ENCODE peak calls at places on chromosomes 11 and 22, in four cellular contexts. W is fibroblast of lung, P is AG10803, Z is kidney. H is an unnamed sample.

GRCh38 chr22:42869463-42869862 is 12.4 kb upstream of the ARFGAP3 start:
- DNase-seq in W (no peak), Z (no peak), P (no peak), H (no peak)

GRCh38 chr11:1083621-1084551 is 9.2 kb downstream of the MUC2 start:
- DNase-seq in P (no peak), W (no peak), Z (peak), H (no peak)

GRCh38 chr22:38218661-38219331 is 17.0 kb downstream of the MAFF start:
- DNase-seq in P (peak), Z (peak), W (peak), H (peak)

GRCh38 chr22:30144391-30144790 is 64.1 kb downstream of the HORMAD2 start:
- DNase-seq in P (no peak), Z (no peak), W (no peak), H (no peak)

GRCh38 chr11:134429104-134429503 is 17.1 kb upstream of the B3GAT1 start:
- DNase-seq in W (no peak), Z (no peak), P (no peak), H (no peak)

GRCh38 chr11:32584921-32585320 is 1.3 kb downstream of the EIF3M start:
- DNase-seq in P (no peak), W (peak), Z (no peak), H (no peak)

GRCh38 chr11:12581923-12582322 is 92.3 kb upstream of the TEAD1 start:
- DNase-seq in P (peak), Z (peak), W (peak), H (peak)

GRCh38 chr11:129769059-129769458 is 46.6 kb upstream of the TMEM45B start:
- DNase-seq in Z (no peak), P (no peak), W (no peak), H (no peak)

GRCh38 chr22:17769013-17769715 is 5.1 kb downstream of the BID start:
- DNase-seq in P (no peak), Z (no peak), W (no peak), H (no peak)

GRCh38 chr11:78219493-78220217 is 30.9 kb downstream of the USP35 start:
- DNase-seq in Z (no peak), W (no peak), P (no peak), H (no peak)

GRCh38 chr11:71333473-71333872 is 81.1 kb upstream of the SHANK2 start:
- DNase-seq in P (no peak), Z (peak), W (no peak), H (no peak)

GRCh38 chr11:90242894-90243416 is 20.1 kb upstream of the CHORDC1 start:
- DNase-seq in P (no peak), W (no peak), Z (no peak), H (no peak)

GRCh38 chr11:29914203-29914930 is 102.5 kb downstream of the KCNA4 start:
- DNase-seq in Z (no peak), P (peak), W (no peak), H (no peak)

GRCh38 chr22:29719894-29720645 is at the start of gene CABP7:
- DNase-seq in Z (no peak), P (no peak), W (no peak), H (no peak)

GRCh38 chr11:117221775-117222517 is 9.9 kb downstream of the PCSK7 start:
- DNase-seq in W (no peak), Z (peak), P (peak), H (peak)

GRCh38 chr11:35892166-35892565 is 51.7 kb upstream of the LDLRAD3 start:
- DNase-seq in Z (no peak), W (peak), P (no peak), H (peak)

GRCh38 chr11:57903441-57904123 is 120.1 kb upstream of the OR9Q1 start:
- DNase-seq in P (peak), W (peak), Z (peak), H (no peak)

GRCh38 chr11:48090174-48090573 is 109.8 kb downstream of the PTPRJ start:
- DNase-seq in P (no peak), W (no peak), Z (no peak), H (no peak)

GRCh38 chr22:42396621-42397331 is 35.4 kb downstream of the NFAM1 start:
- DNase-seq in Z (no peak), P (no peak), W (no peak), H (no peak)

GRCh38 chr11:69232821-69233760 is 60.9 kb upstream of the MYEOV start:
- DNase-seq in W (no peak), P (no peak), Z (peak), H (no peak)

GRCh38 chr11:100574894-100575769 is 112.0 kb upstream of the ARHGAP42 start:
- DNase-seq in Z (no peak), W (peak), P (peak), H (peak)

GRCh38 chr11:7571640-7572000 is 57.8 kb downstream of the PPFIBP2 start:
- DNase-seq in P (peak), Z (peak), W (peak), H (peak)

GRCh38 chr22:49294656-49295464 is 532.8 kb downstream of the BRD1 start:
- DNase-seq in W (no peak), Z (no peak), P (no peak), H (no peak)

GRCh38 chr11:114061053-114062049 is 1.8 kb downstream of the ZBTB16 start:
- DNase-seq in Z (no peak), P (no peak), W (no peak), H (peak)

GRCh38 chr11:19980388-19980787 is 179.9 kb downstream of the DBX1 start:
- DNase-seq in P (no peak), W (no peak), Z (no peak), H (no peak)

GRCh38 chr11:8045839-8046238 is 35.2 kb upstream of the TUB start:
- DNase-seq in W (no peak), Z (no peak), P (no peak), H (no peak)

GRCh38 chr11:7927635-7928034 is 3.4 kb downstream of the OR10A6 start:
- DNase-seq in Z (no peak), W (no peak), P (no peak), H (no peak)

GRCh38 chr11:78325274-78325781 is 92.3 kb downstream of the GAB2 start:
- DNase-seq in P (no peak), W (peak), Z (no peak), H (no peak)

GRCh38 chr22:47210686-47211085 is 448.2 kb downstream of the TBC1D22A start:
- DNase-seq in P (no peak), Z (no peak), W (no peak), H (no peak)

GRCh38 chr11:17431139-17431538 is 42.7 kb upstream of the KCNJ11 start:
- DNase-seq in W (no peak), Z (no peak), P (no peak), H (no peak)

GRCh38 chr11:44978961-44979331 is 28.3 kb upstream of the TP53I11 start:
- DNase-seq in Z (peak), P (no peak), W (no peak), H (no peak)

GRCh38 chr11:130122141-130122575 is 37.4 kb upstream of the ST14 start:
- DNase-seq in P (no peak), W (no peak), Z (no peak), H (no peak)

GRCh38 chr11:69471329-69472052 is 10.0 kb upstream of the LINC01488 start:
- DNase-seq in W (peak), Z (peak), P (peak), H (peak)

GRCh38 chr22:45896153-45896951 is 80.6 kb downstream of the WNT7B start:
- DNase-seq in Z (peak), P (no peak), W (no peak), H (no peak)

GRCh38 chr22:17366830-17367229 is 2.4 kb upstream of the CECR2 start:
- DNase-seq in P (no peak), W (no peak), Z (no peak), H (no peak)

DNA sequence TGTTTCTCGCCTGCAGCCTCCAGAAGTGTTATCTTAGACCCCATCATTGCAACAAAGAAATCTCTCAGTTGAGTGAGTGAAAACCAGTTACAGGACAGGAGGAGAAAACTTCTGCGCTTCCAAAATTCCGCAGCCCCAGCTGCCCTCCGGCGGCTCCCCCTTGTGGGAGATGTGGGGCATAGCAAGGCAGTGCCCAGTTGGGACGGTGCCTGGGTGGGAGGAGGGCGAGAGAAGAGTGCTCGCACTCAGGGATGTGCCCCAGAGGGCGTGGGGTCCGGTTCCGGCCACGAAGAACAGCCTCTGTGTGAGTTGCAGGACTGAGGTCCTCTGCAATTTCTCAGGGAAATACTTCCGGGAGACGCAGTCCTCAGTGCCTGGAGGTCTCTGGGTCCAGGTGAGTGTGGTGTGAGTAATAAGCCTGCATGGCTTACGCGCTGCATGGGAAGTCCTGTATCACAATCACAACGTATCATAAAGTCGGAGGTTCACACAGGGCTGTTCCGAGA is 87.0 kb upstream of the BLID start:
- DNase-seq in P (peak), W (peak), Z (peak), H (peak)
- H3K4me3 ChIP-seq in P (peak), W (peak), Z (peak), H (peak)

GRCh38 chr11:76878014-76878413 is 17.3 kb downstream of the ACER3 start:
- DNase-seq in W (no peak), P (no peak), Z (no peak), H (no peak)
- H3K4me3 ChIP-seq in W (no peak), P (no peak), Z (no peak), H (no peak)

GRCh38 chr11:65862191-65862735 is 2.0 kb downstream of the MUS81 start:
- DNase-seq in W (no peak), P (no peak), Z (peak), H (no peak)
- H3K4me3 ChIP-seq in W (no peak), P (peak), Z (no peak), H (no peak)

GRCh38 chr11:33689089-33689488 is 11.5 kb downstream of the C11orf91 start:
- DNase-seq in Z (no peak), P (peak), W (peak), H (no peak)
- H3K4me3 ChIP-seq in Z (no peak), P (no peak), W (no peak), H (no peak)

DNA sequence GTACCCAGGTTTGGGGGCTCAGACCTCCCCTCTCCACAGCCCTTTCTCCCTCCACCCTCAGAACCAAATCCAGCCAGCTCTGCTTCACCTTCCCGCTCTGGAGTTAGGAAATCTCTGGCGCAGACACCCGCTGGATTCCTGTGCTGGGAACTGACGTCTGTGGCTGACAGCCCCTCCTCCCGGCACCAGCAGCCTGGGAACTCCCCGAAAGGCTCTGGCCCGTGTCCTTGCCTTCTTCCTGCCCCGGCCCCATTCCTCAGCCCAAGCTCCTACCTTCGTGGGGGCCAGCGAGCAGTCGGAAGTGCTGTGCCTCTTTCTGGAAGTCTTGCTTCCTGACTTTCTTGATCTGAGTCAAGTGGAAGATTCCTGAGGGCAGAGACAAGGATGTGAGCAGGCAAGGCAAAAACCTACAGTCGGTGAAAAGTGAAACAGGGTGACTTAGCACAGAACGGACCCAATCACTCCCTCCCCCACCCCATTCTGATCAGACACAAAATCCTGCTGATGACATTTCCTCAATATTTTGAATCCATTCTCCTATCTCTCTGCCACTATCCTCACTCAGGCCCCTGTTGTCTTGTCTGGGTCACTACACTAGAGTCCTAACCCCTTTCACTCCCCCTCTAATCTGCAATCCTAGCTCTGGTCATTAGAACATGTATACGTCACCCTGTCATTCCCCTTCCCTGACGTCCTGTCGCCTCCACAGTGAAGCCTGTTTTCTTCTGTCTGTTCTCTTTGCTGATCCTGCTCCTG is 34.1 kb downstream of the CHRDL2 start:
- DNase-seq in W (peak), Z (peak), P (peak), H (peak)
- H3K4me3 ChIP-seq in W (no peak), Z (no peak), P (peak), H (no peak)

GRCh38 chr22:20086101-20086599 is 6.1 kb downstream of the DGCR8 start:
- DNase-seq in Z (peak), P (no peak), W (no peak), H (no peak)

GRCh38 chr22:20083157-20083890 is 3.3 kb downstream of the DGCR8 start:
- DNase-seq in W (no peak), P (no peak), Z (peak), H (no peak)

GRCh38 chr22:20085651-20086050 is 5.6 kb downstream of the DGCR8 start:
- DNase-seq in P (no peak), Z (no peak), W (no peak), H (no peak)

GRCh38 chr22:20083891-20084546 is 4.0 kb downstream of the DGCR8 start:
- DNase-seq in P (no peak), W (no peak), Z (peak), H (no peak)

DNA sequence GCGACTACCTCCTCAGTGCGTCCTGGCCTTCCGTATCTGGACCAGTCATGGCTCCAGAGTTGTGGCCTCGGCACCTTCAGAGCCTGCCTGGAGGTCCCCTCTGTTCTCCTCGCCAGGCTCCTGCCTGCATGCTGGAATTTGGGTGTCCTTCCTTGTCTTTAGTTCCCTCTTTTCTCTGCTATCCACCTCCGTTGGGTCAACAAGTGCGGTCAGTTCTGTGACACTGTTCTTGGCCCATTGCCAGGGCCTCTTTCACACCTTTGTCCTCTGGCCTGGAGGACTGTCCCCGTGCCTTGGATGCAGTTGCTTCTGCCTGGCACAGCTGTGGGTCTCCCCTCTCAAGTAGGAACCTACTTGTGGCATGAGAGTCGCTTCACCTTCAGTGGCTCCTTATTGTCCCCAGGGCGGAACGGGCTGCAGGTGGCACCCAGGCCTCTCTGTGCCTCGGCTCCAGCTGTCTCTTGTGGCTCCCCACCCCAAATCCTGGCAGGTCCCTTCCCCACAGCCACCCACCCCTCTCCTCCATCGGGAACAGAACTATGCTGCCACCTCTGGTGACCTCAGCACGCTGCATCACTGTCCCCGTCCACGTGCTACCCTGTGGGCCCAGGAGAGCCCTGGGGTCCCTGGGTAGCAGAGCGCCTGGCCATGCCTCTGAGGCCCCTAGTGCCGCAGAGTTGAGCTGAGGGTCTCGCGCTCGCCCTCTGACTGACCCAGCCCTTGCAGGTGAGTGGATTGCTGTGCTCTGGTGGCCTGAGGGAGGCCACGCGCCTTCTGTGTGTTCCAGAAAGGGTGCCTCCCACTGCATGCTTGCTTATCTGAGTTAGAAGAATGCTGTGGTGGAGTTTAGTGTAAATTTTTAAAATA is 4.7 kb downstream of the DGCR8 start:
- DNase-seq in P (no peak), Z (peak), W (peak), H (no peak)
- H3K4me3 ChIP-seq in P (no peak), Z (no peak), W (no peak), H (no peak)

GRCh38 chr22:20427945-20428417 is 9.6 kb downstream of the SCARF2 start:
- DNase-seq in Z (peak), P (no peak), W (no peak), H (no peak)

GRCh38 chr22:20430101-20430640 is 7.5 kb downstream of the SCARF2 start:
- DNase-seq in P (no peak), W (no peak), Z (peak), H (no peak)

GRCh38 chr22:20429254-20430100 is 8.1 kb downstream of the SCARF2 start:
- DNase-seq in Z (peak), W (no peak), P (no peak), H (no peak)

GRCh38 chr22:20427104-20427944 is 10.3 kb downstream of the SCARF2 start:
- DNase-seq in W (no peak), Z (peak), P (no peak), H (no peak)

GRCh38 chr22:20428496-20429253 is 8.9 kb downstream of the SCARF2 start:
- DNase-seq in W (no peak), P (no peak), Z (peak), H (no peak)
- H3K4me3 ChIP-seq in W (no peak), P (no peak), Z (no peak), H (no peak)

H was measured in astrocyte of the spinal cord.